ENCODE peak calls at places on chromosome 10, in five cellular contexts. N is SW 1271, Z is pancreas, S is Right ventricle myocardium inferior, J is A549. F is an unnamed sample.

GRCh38 chr10:92755725-92756124 is 66.0 kb downstream of the HHEX start:
- DNase-seq in S (no peak), Z (no peak), J (no peak), N (no peak), F (no peak)

GRCh38 chr10:112815238-112816032 is 134.6 kb upstream of the TCF7L2 start:
- DNase-seq in S (no peak), Z (no peak), N (no peak), J (peak), F (no peak)

GRCh38 chr10:99920901-99921300 is 88.8 kb downstream of the DNMBP start:
- DNase-seq in S (no peak), J (no peak), Z (no peak), N (no peak), F (no peak)

GRCh38 chr10:129932182-129932581 is 31.9 kb downstream of the EBF3 start:
- DNase-seq in N (no peak), Z (no peak), J (no peak), S (no peak), F (no peak)

GRCh38 chr10:70619271-70620019 is 16.9 kb upstream of the PRF1 start:
- DNase-seq in J (peak), Z (no peak), S (no peak), N (no peak), F (no peak)

GRCh38 chr10:69726850-69727249 is 74.9 kb upstream of the COL13A1 start:
- DNase-seq in Z (no peak), J (no peak), S (no peak), N (no peak), F (no peak)

GRCh38 chr10:101287922-101288638 is 58.8 kb upstream of the LBX1 start:
- DNase-seq in N (no peak), J (peak), Z (no peak), S (no peak), F (peak)

GRCh38 chr10:25875555-25876165 is 58.4 kb upstream of the MYO3A start:
- DNase-seq in S (peak), J (peak), N (no peak), Z (peak), F (peak)

GRCh38 chr10:33333260-33334169 is 952 bp downstream of the NRP1 start:
- DNase-seq in N (no peak), S (no peak), J (peak), Z (no peak), F (peak)

GRCh38 chr10:113454341-113455061 is 98.4 kb upstream of the HABP2 start:
- DNase-seq in Z (peak), J (peak), S (no peak), N (no peak), F (peak)

GRCh38 chr10:68526634-68527132 is 640 bp downstream of the SLC25A16 start:
- DNase-seq in Z (no peak), N (no peak), S (no peak), J (no peak), F (no peak)

GRCh38 chr10:130338588-130339070 is 202.4 kb downstream of the GLRX3 start:
- DNase-seq in N (no peak), J (no peak), Z (no peak), S (no peak), F (no peak)

GRCh38 chr10:132443605-132443997 is 46.6 kb downstream of the PWWP2B start:
- DNase-seq in N (no peak), S (peak), Z (no peak), J (peak), F (peak)

GRCh38 chr10:14670551-14671240 is 104.0 kb downstream of the FAM107B start:
- DNase-seq in J (peak), N (no peak), Z (no peak), S (no peak), F (no peak)

GRCh38 chr10:9550810-9551209 is 1466.9 kb upstream of the CELF2 start:
- DNase-seq in J (no peak), S (no peak), Z (no peak), N (no peak), F (no peak)

GRCh38 chr10:57628592-57629284 is 639.0 kb downstream of the IPMK start:
- DNase-seq in N (no peak), Z (no peak), J (peak), S (no peak), F (no peak)

GRCh38 chr10:1359599-1359955 is 303.4 kb downstream of the WDR37 start:
- DNase-seq in Z (no peak), N (no peak), J (no peak), S (no peak), F (no peak)

GRCh38 chr10:63760034-63760707 is 239.0 kb downstream of the REEP3 start:
- DNase-seq in N (no peak), S (no peak), Z (no peak), J (no peak), F (no peak)

GRCh38 chr10:128180843-128181242 is 54.6 kb upstream of the MKI67 start:
- DNase-seq in N (no peak), S (no peak), J (no peak), Z (no peak), F (no peak)

GRCh38 chr10:78768882-78769281 is 299.9 kb upstream of the ZMIZ1 start:
- DNase-seq in Z (peak), S (no peak), J (no peak), N (no peak), F (no peak)

GRCh38 chr10:114916653-114917052 is 21.3 kb upstream of the TRUB1 start:
- DNase-seq in S (no peak), N (no peak), J (no peak), Z (no peak), F (no peak)

GRCh38 chr10:5508161-5508604 is 8.8 kb upstream of the CALML5 start:
- DNase-seq in S (no peak), N (no peak), Z (no peak), J (no peak), F (no peak)

GRCh38 chr10:33240931-33241330 is 93.5 kb downstream of the NRP1 start:
- DNase-seq in S (no peak), Z (no peak), N (no peak), J (no peak), F (no peak)

GRCh38 chr10:13993169-13993568 is 337.6 kb downstream of the FRMD4A start:
- DNase-seq in N (no peak), J (no peak), Z (no peak), S (no peak), F (no peak)

GRCh38 chr10:132526676-132527075 is 10.9 kb upstream of the INPP5A start:
- DNase-seq in S (peak), J (no peak), Z (no peak), N (no peak), F (no peak)

GRCh38 chr10:7407368-7408002 is 3.3 kb downstream of the SFMBT2 start:
- DNase-seq in Z (no peak), S (no peak), N (no peak), J (no peak), F (no peak)

GRCh38 chr10:98374176-98374969 is 40.6 kb downstream of the PYROXD2 start:
- DNase-seq in Z (no peak), N (no peak), J (no peak), S (no peak), F (no peak)

GRCh38 chr10:122454603-122455080 is at the start of gene ARMS2:
- DNase-seq in S (no peak), N (no peak), Z (no peak), J (no peak), F (no peak)

GRCh38 chr10:34713875-34714274 is 101.2 kb downstream of the PARD3 start:
- DNase-seq in Z (no peak), J (peak), N (no peak), S (no peak), F (no peak)

GRCh38 chr10:36681751-36682633 is 443.4 kb upstream of the ANKRD30A start:
- DNase-seq in Z (no peak), J (no peak), S (no peak), N (no peak), F (no peak)

F was measured in GM13976.